ENCODE peak calls at places on chromosomes 6 and 20, in five cellular contexts. One of them, this sample, is unnamed.

GRCh38 chr6:146898888-146899227 is 300.1 kb downstream of the ADGB start:
- DNase-seq in COR-L47: no peak
- DNase-seq in GM04504: no peak
- DNase-seq in HT-29: no peak
- DNase-seq in fibroblast of the aortic adventitia: no peak
- DNase-seq in this sample: no peak

GRCh38 chr6:27296106-27296783 is 15.8 kb downstream of the POM121L2 start:
- DNase-seq in HT-29: peak
- DNase-seq in GM04504: no peak
- DNase-seq in COR-L47: no peak
- DNase-seq in fibroblast of the aortic adventitia: peak
- DNase-seq in this sample: no peak

GRCh38 chr6:156841508-156841907 is 64.3 kb downstream of the ARID1B start:
- DNase-seq in HT-29: no peak
- DNase-seq in COR-L47: no peak
- DNase-seq in GM04504: no peak
- DNase-seq in fibroblast of the aortic adventitia: no peak
- DNase-seq in this sample: no peak

GRCh38 chr6:163572612-163573011 is 158.1 kb downstream of the QKI start:
- DNase-seq in fibroblast of the aortic adventitia: no peak
- DNase-seq in COR-L47: no peak
- DNase-seq in GM04504: no peak
- DNase-seq in HT-29: no peak
- DNase-seq in this sample: no peak

GRCh38 chr20:50848341-50848808 is 53.5 kb downstream of the BCAS4 start:
- DNase-seq in GM04504: no peak
- DNase-seq in HT-29: no peak
- DNase-seq in fibroblast of the aortic adventitia: peak
- DNase-seq in COR-L47: no peak
- DNase-seq in this sample: no peak

GRCh38 chr6:26284537-26285142 is 80.4 kb upstream of the BTN3A2 start:
- DNase-seq in HT-29: peak
- DNase-seq in GM04504: no peak
- DNase-seq in fibroblast of the aortic adventitia: peak
- DNase-seq in COR-L47: peak
- DNase-seq in this sample: peak

GRCh38 chr20:46703435-46703834 is 6.0 kb upstream of the SLC2A10 start:
- DNase-seq in HT-29: no peak
- DNase-seq in GM04504: no peak
- DNase-seq in COR-L47: no peak
- DNase-seq in fibroblast of the aortic adventitia: no peak
- DNase-seq in this sample: no peak

GRCh38 chr6:13098808-13099570 is 229.3 kb downstream of the TBC1D7 start:
- DNase-seq in COR-L47: no peak
- DNase-seq in HT-29: no peak
- DNase-seq in fibroblast of the aortic adventitia: no peak
- DNase-seq in GM04504: no peak
- DNase-seq in this sample: no peak

GRCh38 chr6:20129290-20130088 is 82.8 kb downstream of the MBOAT1 start:
- DNase-seq in COR-L47: no peak
- DNase-seq in HT-29: no peak
- DNase-seq in fibroblast of the aortic adventitia: peak
- DNase-seq in GM04504: no peak
- DNase-seq in this sample: no peak

GRCh38 chr6:111872521-111873177 is 603 bp downstream of the FYN start:
- DNase-seq in COR-L47: peak
- DNase-seq in HT-29: no peak
- DNase-seq in GM04504: no peak
- DNase-seq in fibroblast of the aortic adventitia: peak
- DNase-seq in this sample: peak

GRCh38 chr6:38713812-38714211 is 1.3 kb upstream of the DNAH8 start:
- DNase-seq in HT-29: no peak
- DNase-seq in GM04504: no peak
- DNase-seq in fibroblast of the aortic adventitia: no peak
- DNase-seq in COR-L47: no peak
- DNase-seq in this sample: no peak

GRCh38 chr6:157058574-157058973 is 264.7 kb downstream of the TMEM242 start:
- DNase-seq in GM04504: no peak
- DNase-seq in fibroblast of the aortic adventitia: no peak
- DNase-seq in COR-L47: no peak
- DNase-seq in HT-29: no peak
- DNase-seq in this sample: no peak

GRCh38 chr6:56370127-56370540 is 122.8 kb upstream of the COL21A1 start:
- DNase-seq in HT-29: peak
- DNase-seq in fibroblast of the aortic adventitia: peak
- DNase-seq in GM04504: peak
- DNase-seq in COR-L47: no peak
- DNase-seq in this sample: no peak